ENCODE peak calls at places on chromosome 6, in eight cellular contexts. One of them, this sample, is unnamed.

GRCh38 chr6:51559059-51559458 is 528.4 kb downstream of the PKHD1 start:
- DNase-seq in pancreas: no peak
- DNase-seq in heart right ventricle: no peak
- DNase-seq in tibial artery: no peak
- DNase-seq in HCT116: no peak
- DNase-seq in gastrocnemius medialis: no peak
- DNase-seq in A549: no peak
- DNase-seq in psoas muscle: no peak
- DNase-seq in this sample: no peak

GRCh38 chr6:116328528-116328903 is 42.2 kb upstream of the DSE start:
- DNase-seq in gastrocnemius medialis: no peak
- DNase-seq in heart right ventricle: no peak
- DNase-seq in psoas muscle: no peak
- DNase-seq in HCT116: no peak
- DNase-seq in pancreas: no peak
- DNase-seq in tibial artery: no peak
- DNase-seq in A549: no peak
- DNase-seq in this sample: peak; percentile 46

GRCh38 chr6:169811072-169811471 is 59.6 kb downstream of the ERMARD start:
- DNase-seq in psoas muscle: no peak
- DNase-seq in HCT116: no peak
- DNase-seq in heart right ventricle: no peak
- DNase-seq in A549: no peak
- DNase-seq in gastrocnemius medialis: no peak
- DNase-seq in tibial artery: no peak
- DNase-seq in pancreas: no peak
- DNase-seq in this sample: no peak

GRCh38 chr6:38326837-38327236 is 312.9 kb downstream of the BTBD9 start:
- DNase-seq in gastrocnemius medialis: no peak
- DNase-seq in psoas muscle: no peak
- DNase-seq in heart right ventricle: no peak
- DNase-seq in HCT116: no peak
- DNase-seq in A549: no peak
- DNase-seq in tibial artery: no peak
- DNase-seq in pancreas: no peak
- DNase-seq in this sample: no peak

GRCh38 chr6:13212096-13212495 is 116.2 kb downstream of the TBC1D7 start:
- DNase-seq in HCT116: no peak
- DNase-seq in pancreas: no peak
- DNase-seq in psoas muscle: no peak
- DNase-seq in tibial artery: no peak
- DNase-seq in gastrocnemius medialis: no peak
- DNase-seq in heart right ventricle: no peak
- DNase-seq in A549: no peak
- DNase-seq in this sample: no peak

GRCh38 chr6:27553123-27553904 is 80.4 kb upstream of the ZNF184 start:
- DNase-seq in pancreas: no peak
- DNase-seq in A549: peak; percentile 51
- DNase-seq in psoas muscle: no peak
- DNase-seq in heart right ventricle: no peak
- DNase-seq in gastrocnemius medialis: no peak
- DNase-seq in tibial artery: no peak
- DNase-seq in HCT116: no peak
- DNase-seq in this sample: peak; percentile 89

GRCh38 chr6:5175635-5176034 is 85.1 kb downstream of the LYRM4 start:
- DNase-seq in A549: no peak
- DNase-seq in gastrocnemius medialis: no peak
- DNase-seq in psoas muscle: no peak
- DNase-seq in tibial artery: no peak
- DNase-seq in heart right ventricle: no peak
- DNase-seq in HCT116: no peak
- DNase-seq in pancreas: no peak
- DNase-seq in this sample: no peak

GRCh38 chr6:17714879-17715860 is 8.4 kb upstream of the NUP153 start:
- DNase-seq in gastrocnemius medialis: no peak
- DNase-seq in psoas muscle: no peak
- DNase-seq in pancreas: no peak
- DNase-seq in A549: peak; percentile 65
- DNase-seq in HCT116: peak; percentile 74
- DNase-seq in heart right ventricle: no peak
- DNase-seq in tibial artery: peak; percentile 22
- DNase-seq in this sample: peak; percentile 88

GRCh38 chr6:5006182-5006581 is 2.3 kb upstream of the RPP40 start:
- DNase-seq in HCT116: no peak
- DNase-seq in tibial artery: no peak
- DNase-seq in gastrocnemius medialis: no peak
- DNase-seq in psoas muscle: no peak
- DNase-seq in heart right ventricle: no peak
- DNase-seq in pancreas: no peak
- DNase-seq in A549: no peak
- DNase-seq in this sample: no peak

GRCh38 chr6:15515226-15515625 is 147.6 kb downstream of the DTNBP1 start:
- DNase-seq in psoas muscle: no peak
- DNase-seq in heart right ventricle: no peak
- DNase-seq in tibial artery: no peak
- DNase-seq in gastrocnemius medialis: no peak
- DNase-seq in pancreas: no peak
- DNase-seq in A549: no peak
- DNase-seq in HCT116: no peak
- DNase-seq in this sample: no peak

GRCh38 chr6:63785006-63785405 is 149.4 kb downstream of the PHF3 start:
- DNase-seq in tibial artery: no peak
- DNase-seq in A549: no peak
- DNase-seq in gastrocnemius medialis: no peak
- DNase-seq in HCT116: no peak
- DNase-seq in psoas muscle: no peak
- DNase-seq in pancreas: no peak
- DNase-seq in heart right ventricle: no peak
- DNase-seq in this sample: no peak

GRCh38 chr6:33696538-33697518 is 14.7 kb downstream of the UQCC2 start:
- DNase-seq in pancreas: no peak
- DNase-seq in HCT116: no peak
- DNase-seq in heart right ventricle: peak; percentile 76
- DNase-seq in gastrocnemius medialis: no peak
- DNase-seq in tibial artery: peak; percentile 32
- DNase-seq in A549: no peak
- DNase-seq in psoas muscle: peak; percentile 50
- DNase-seq in this sample: peak; percentile 94

GRCh38 chr6:18253635-18254034 is 10.7 kb downstream of the DEK start:
- DNase-seq in heart right ventricle: no peak
- DNase-seq in A549: no peak
- DNase-seq in gastrocnemius medialis: no peak
- DNase-seq in psoas muscle: no peak
- DNase-seq in tibial artery: no peak
- DNase-seq in pancreas: no peak
- DNase-seq in HCT116: no peak
- DNase-seq in this sample: no peak

DNA sequence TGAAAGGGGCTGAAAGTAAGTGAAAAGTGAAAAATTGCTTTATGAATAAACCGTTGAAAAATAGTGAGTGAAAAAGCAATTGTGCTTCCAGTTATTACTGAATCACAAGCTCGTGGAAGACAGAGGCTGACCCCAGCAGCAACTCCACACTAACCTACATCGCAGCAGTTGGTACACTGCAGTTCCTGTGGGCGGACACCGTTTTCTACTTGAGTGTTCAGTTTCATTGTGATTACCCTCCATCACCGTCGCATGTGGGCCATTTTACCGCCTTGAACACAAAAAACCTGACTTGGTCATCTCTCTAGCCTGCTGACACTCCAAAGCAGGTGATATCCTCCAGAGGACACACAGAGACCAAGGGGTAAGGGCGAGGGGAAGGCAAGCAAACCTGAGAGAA is 28.4 kb downstream of the PRDM1 start:
- DNase-seq in psoas muscle: no peak
- DNase-seq in gastrocnemius medialis: no peak
- DNase-seq in heart right ventricle: no peak
- DNase-seq in A549: no peak
- DNase-seq in HCT116: no peak
- DNase-seq in pancreas: no peak
- DNase-seq in tibial artery: no peak
- DNase-seq in this sample: no peak
- H3K27ac ChIP-seq in psoas muscle: no peak overlapping the region
- H3K27ac ChIP-seq in gastrocnemius medialis: no peak overlapping the region
- H3K27ac ChIP-seq in heart right ventricle: no peak overlapping the region
- H3K27ac ChIP-seq in A549: no peak overlapping the region
- H3K27ac ChIP-seq in HCT116: no peak overlapping the region
- H3K27ac ChIP-seq in pancreas: no peak overlapping the region
- H3K27ac ChIP-seq in tibial artery: no peak overlapping the region
- H3K27ac ChIP-seq in this sample: no peak overlapping the region

GRCh38 chr6:6843777-6844176 is 255.3 kb downstream of the LY86 start:
- DNase-seq in psoas muscle: no peak
- DNase-seq in A549: no peak
- DNase-seq in HCT116: no peak
- DNase-seq in heart right ventricle: no peak
- DNase-seq in gastrocnemius medialis: no peak
- DNase-seq in pancreas: no peak
- DNase-seq in tibial artery: no peak
- DNase-seq in this sample: no peak

GRCh38 chr6:6840831-6841263 is 252.3 kb downstream of the LY86 start:
- DNase-seq in gastrocnemius medialis: no peak
- DNase-seq in HCT116: no peak
- DNase-seq in psoas muscle: no peak
- DNase-seq in tibial artery: no peak
- DNase-seq in A549: no peak
- DNase-seq in pancreas: no peak
- DNase-seq in heart right ventricle: no peak
- DNase-seq in this sample: no peak

GRCh38 chr6:6841571-6841970 is 253.1 kb downstream of the LY86 start:
- DNase-seq in gastrocnemius medialis: no peak
- DNase-seq in A549: no peak
- DNase-seq in pancreas: no peak
- DNase-seq in heart right ventricle: no peak
- DNase-seq in psoas muscle: no peak
- DNase-seq in tibial artery: no peak
- DNase-seq in HCT116: no peak
- DNase-seq in this sample: no peak

GRCh38 chr6:6843057-6843627 is 254.6 kb downstream of the LY86 start:
- DNase-seq in tibial artery: no peak
- DNase-seq in heart right ventricle: no peak
- DNase-seq in gastrocnemius medialis: no peak
- DNase-seq in HCT116: no peak
- DNase-seq in psoas muscle: no peak
- DNase-seq in pancreas: no peak
- DNase-seq in A549: peak; percentile 10
- DNase-seq in this sample: no peak

GRCh38 chr6:6842301-6842700 is 253.8 kb downstream of the LY86 start:
- DNase-seq in psoas muscle: no peak
- DNase-seq in heart right ventricle: no peak
- DNase-seq in A549: no peak
- DNase-seq in pancreas: no peak
- DNase-seq in HCT116: no peak
- DNase-seq in gastrocnemius medialis: no peak
- DNase-seq in tibial artery: no peak
- DNase-seq in this sample: no peak
- H3K4me3 ChIP-seq in psoas muscle: no peak overlapping the region
- H3K4me3 ChIP-seq in heart right ventricle: no peak overlapping the region
- H3K4me3 ChIP-seq in A549: no peak overlapping the region
- H3K4me3 ChIP-seq in pancreas: no peak overlapping the region
- H3K4me3 ChIP-seq in HCT116: no peak overlapping the region
- H3K4me3 ChIP-seq in gastrocnemius medialis: no peak overlapping the region
- H3K4me3 ChIP-seq in tibial artery: no peak overlapping the region
- H3K4me3 ChIP-seq in this sample: no peak overlapping the region

DNA sequence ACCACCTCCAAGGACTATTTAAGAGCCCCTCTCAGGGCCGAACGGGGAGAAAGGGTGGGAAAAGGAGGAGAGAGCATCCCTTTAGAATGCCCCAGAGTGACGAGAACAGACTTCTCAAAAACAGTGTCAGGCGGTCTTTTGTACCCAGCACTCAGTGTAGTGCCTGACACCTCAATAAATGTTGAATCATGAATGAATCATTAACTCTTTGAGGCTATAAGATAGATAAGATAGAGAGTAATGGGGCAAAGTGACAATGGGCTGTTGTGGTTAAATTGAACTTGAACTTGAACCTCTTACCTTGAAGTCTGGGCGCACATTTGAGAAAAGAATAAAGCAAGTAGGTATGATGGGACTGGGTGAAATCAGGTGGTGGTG is 7.4 kb downstream of the TCF21 start:
- DNase-seq in A549: no peak
- DNase-seq in gastrocnemius medialis: no peak
- DNase-seq in HCT116: no peak
- DNase-seq in psoas muscle: no peak
- DNase-seq in heart right ventricle: no peak
- DNase-seq in pancreas: no peak
- DNase-seq in tibial artery: no peak
- DNase-seq in this sample: no peak
- TF ChIP-seq CTCF in A549: no peak
- TF ChIP-seq CTCF in gastrocnemius medialis: no peak
- TF ChIP-seq CTCF in HCT116: no peak
- TF ChIP-seq CTCF in psoas muscle: no peak
- TF ChIP-seq CTCF in heart right ventricle: no peak
- TF ChIP-seq CTCF in pancreas: no peak
- TF ChIP-seq CTCF in tibial artery: no peak
- TF ChIP-seq CTCF in this sample: no peak

DNA sequence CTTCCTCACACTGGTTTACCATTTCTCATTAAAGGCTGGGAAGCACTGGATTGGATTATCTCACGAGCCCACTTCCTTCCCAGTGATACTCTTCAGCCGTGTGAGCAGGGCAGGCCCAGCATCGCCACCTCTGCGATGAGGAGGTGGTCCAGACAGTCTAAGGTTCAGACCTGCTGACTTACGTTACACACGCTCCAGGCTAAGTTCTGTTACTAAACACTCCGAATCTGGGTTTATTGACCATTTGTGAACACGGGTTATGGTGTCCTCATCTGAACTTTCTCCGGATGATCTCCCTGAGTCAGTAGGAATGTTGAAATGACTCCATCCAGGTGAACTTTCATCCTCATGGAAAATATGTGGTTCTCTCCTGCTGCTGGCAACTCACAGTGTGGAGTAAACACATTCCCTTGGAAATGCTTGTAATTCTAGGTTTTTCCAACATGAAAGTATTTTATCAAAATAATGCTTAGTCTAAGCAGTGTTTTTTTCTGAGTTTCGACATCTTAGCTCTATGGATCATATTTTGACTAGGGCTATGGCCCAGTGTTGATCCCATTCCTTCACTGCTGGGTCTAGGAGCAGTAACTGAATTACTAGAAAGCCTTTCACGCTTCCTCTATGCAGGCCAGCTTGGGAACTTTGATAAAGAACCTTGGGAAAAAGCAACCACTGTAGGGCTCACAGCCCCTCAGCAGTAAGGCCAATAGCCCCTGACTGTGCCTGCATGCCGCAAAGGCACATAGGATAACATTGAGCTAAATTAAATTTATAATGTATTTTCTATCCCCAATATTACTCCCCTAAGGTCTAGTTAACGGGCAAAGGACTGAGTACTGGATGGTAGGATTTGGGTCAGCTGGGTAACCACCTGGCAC is 37.7 kb upstream of the PXDC1 start:
- DNase-seq in pancreas: no peak
- DNase-seq in gastrocnemius medialis: no peak
- DNase-seq in tibial artery: no peak
- DNase-seq in psoas muscle: no peak
- DNase-seq in heart right ventricle: no peak
- DNase-seq in A549: no peak
- DNase-seq in HCT116: no peak
- DNase-seq in this sample: no peak
- H3K27ac ChIP-seq in pancreas: no peak overlapping the region
- H3K27ac ChIP-seq in gastrocnemius medialis: no peak overlapping the region
- H3K27ac ChIP-seq in tibial artery: no peak overlapping the region
- H3K27ac ChIP-seq in psoas muscle: no peak overlapping the region
- H3K27ac ChIP-seq in heart right ventricle: no peak overlapping the region
- H3K27ac ChIP-seq in A549: no peak overlapping the region
- H3K27ac ChIP-seq in HCT116: no peak overlapping the region
- H3K27ac ChIP-seq in this sample: no peak overlapping the region

This sample was measured in A673.